ENCODE peak calls at places on chromosomes 12 and 14, in five cellular contexts. A is T-helper 2 cell, B is dermis microvascular lymphatic vessel endothelial cell, T is caudate nucleus, D is skeletal muscle cell. Z is an unnamed sample.

GRCh38 chr14:55233591-55233990 is 37.6 kb upstream of the FBXO34 start:
- DNase-seq in A (no peak), B (no peak), T (no peak), D (no peak), Z (no peak)

GRCh38 chr14:102504302-102504950 is 5.2 kb downstream of the ANKRD9 start:
- DNase-seq in A (no peak), B (no peak), T (no peak), D (no peak), Z (no peak)

GRCh38 chr12:131487379-131488129 is 223.3 kb upstream of the SFSWAP start:
- DNase-seq in A (no peak), B (peak; percentile 19), T (peak; percentile 37), D (no peak), Z (peak; percentile 87)

GRCh38 chr14:72946491-72946890 is 20.2 kb downstream of the DCAF4 start:
- DNase-seq in A (no peak), B (no peak), T (no peak), D (no peak), Z (no peak)

GRCh38 chr14:64234877-64235651 is 59.1 kb downstream of the ESR2 start:
- DNase-seq in A (no peak), B (peak; percentile 36), T (no peak), D (peak; percentile 12), Z (peak; percentile 57)

GRCh38 chr12:15602051-15602672 is 187.0 kb downstream of the EPS8 start:
- DNase-seq in A (no peak), B (no peak), T (no peak), D (no peak), Z (no peak)

GRCh38 chr12:115916910-115917668 is 360.4 kb downstream of the MED13L start:
- DNase-seq in A (peak; percentile 18), B (peak; percentile 30), T (peak; percentile 17), D (no peak), Z (peak; percentile 50)

GRCh38 chr12:81161680-81162079 is 83.8 kb downstream of the ACSS3 start:
- DNase-seq in A (no peak), B (no peak), T (no peak), D (no peak), Z (no peak)

Z was measured in MCF 10A.